ENCODE peak calls at places on chromosome 1, in five cellular contexts. T is astrocyte, A is Karpas-422, I is GM23248, Q is IMR-90. F is an unnamed sample.

GRCh38 chr1:60958001-60958400 is 124.4 kb upstream of the NFIA start:
- DNase-seq in T (no peak), A (no peak), I (no peak), Q (no peak), F (no peak)

GRCh38 chr1:186327331-186327730 is 47.7 kb downstream of the TPR start:
- DNase-seq in T (no peak), A (no peak), I (no peak), Q (no peak), F (no peak)

GRCh38 chr1:29521846-29522580 is 285.7 kb downstream of the PTPRU start:
- DNase-seq in T (no peak), A (no peak), I (no peak), Q (no peak), F (no peak)

GRCh38 chr1:216124382-216124781 is 298.9 kb downstream of the USH2A start:
- DNase-seq in T (no peak), A (no peak), I (no peak), Q (no peak), F (no peak)

GRCh38 chr1:8846263-8846662 is 28.8 kb upstream of the RERE start:
- DNase-seq in T (no peak), A (no peak), I (no peak), Q (no peak), F (no peak)

GRCh38 chr1:54403377-54403776 is 2.8 kb downstream of the SSBP3 start:
- DNase-seq in T (no peak), A (no peak), I (no peak), Q (no peak), F (no peak)

GRCh38 chr1:112675728-112676381 is 1.4 kb downstream of the MOV10 start:
- DNase-seq in T (no peak), A (no peak), I (no peak), Q (peak; percentile 35), F (peak; percentile 9)

GRCh38 chr1:94743866-94744265 is 76.3 kb upstream of the SLC44A3 start:
- DNase-seq in T (no peak), A (no peak), I (no peak), Q (peak; percentile 91), F (peak; percentile 73)

GRCh38 chr1:161171191-161171590 is 5.0 kb downstream of the PPOX start:
- DNase-seq in T (no peak), A (no peak), I (peak; percentile 36), Q (no peak), F (no peak)

GRCh38 chr1:28519946-28520725 is 14.3 kb downstream of the RCC1 start:
- DNase-seq in T (no peak), A (no peak), I (no peak), Q (no peak), F (no peak)

GRCh38 chr1:28518745-28519341 is 13.0 kb downstream of the RCC1 start:
- DNase-seq in T (no peak), A (peak; percentile 86), I (peak; percentile 54), Q (no peak), F (peak; percentile 20)

GRCh38 chr1:28516518-28516956 is 10.7 kb downstream of the RCC1 start:
- DNase-seq in T (peak; percentile 11), A (peak; percentile 70), I (peak; percentile 22), Q (no peak), F (no peak)

GRCh38 chr1:28517649-28517999 is 11.8 kb downstream of the RCC1 start:
- DNase-seq in T (no peak), A (no peak), I (peak; percentile 59), Q (peak; percentile 37), F (peak; percentile 43)

DNA sequence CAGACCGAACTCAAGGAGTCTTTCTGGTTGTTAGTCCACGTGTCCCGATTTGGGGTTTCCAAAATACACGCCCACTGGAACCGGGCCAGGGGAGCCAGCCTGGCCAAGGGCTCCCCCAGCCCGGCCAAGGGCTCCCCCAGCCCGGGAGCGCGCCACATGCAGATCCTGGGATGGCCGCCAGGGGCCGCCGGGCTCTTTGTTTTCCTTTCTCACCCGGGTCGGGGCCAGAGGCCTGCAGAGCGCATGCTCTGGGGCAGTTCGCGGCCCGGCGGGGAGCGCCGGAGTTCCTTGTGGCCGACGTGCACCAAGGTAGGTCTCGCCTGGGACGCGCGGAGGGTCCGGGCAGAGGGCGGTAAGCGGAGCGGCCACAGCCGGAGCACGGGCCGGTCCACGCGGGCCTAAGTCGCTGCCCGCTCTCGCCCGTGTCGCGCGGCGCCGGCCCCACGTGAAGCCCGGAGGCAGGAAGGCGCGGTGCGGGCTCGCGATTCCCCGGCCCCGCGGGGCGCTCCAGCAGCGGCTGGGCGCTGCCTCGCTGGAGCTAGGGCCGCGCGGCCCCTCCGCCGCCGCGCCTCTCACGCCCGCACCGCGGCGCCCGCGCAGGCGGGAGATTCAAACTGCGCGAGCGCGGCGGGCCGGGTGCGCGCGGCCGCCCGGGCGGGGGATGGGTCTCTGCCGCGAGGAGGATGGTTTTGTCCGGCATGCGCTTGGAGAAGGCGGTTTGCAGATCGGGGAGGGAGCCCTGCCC is 12.3 kb downstream of the RCC1 start:
- DNase-seq in T (peak; percentile 67), A (peak; percentile 96), I (peak; percentile 94), Q (peak; percentile 81), F (peak; percentile 83)
- H3K9ac ChIP-seq in T (peak overlapping the region; percentile 89), A (peak overlapping the region; percentile 88), I (peak overlapping the region; percentile 89), Q (peak overlapping the region; percentile 70), F (peak overlapping the region; percentile 81)

GRCh38 chr1:12142141-12142823 is 24.5 kb upstream of the TNFRSF1B start:
- DNase-seq in T (no peak), A (no peak), I (no peak), Q (no peak), F (no peak)

GRCh38 chr1:12144236-12144635 is 22.6 kb upstream of the TNFRSF1B start:
- DNase-seq in T (no peak), A (no peak), I (no peak), Q (no peak), F (no peak)

GRCh38 chr1:12144969-12145368 is 21.8 kb upstream of the TNFRSF1B start:
- DNase-seq in T (no peak), A (no peak), I (no peak), Q (no peak), F (no peak)

GRCh38 chr1:12142891-12143630 is 23.7 kb upstream of the TNFRSF1B start:
- DNase-seq in T (no peak), A (no peak), I (no peak), Q (no peak), F (no peak)

GRCh38 chr1:12143631-12144155 is 23.1 kb upstream of the TNFRSF1B start:
- DNase-seq in T (peak; percentile 95), A (no peak), I (peak; percentile 78), Q (peak; percentile 98), F (peak; percentile 96)
- H2AFZ ChIP-seq in T (peak overlapping the region; percentile 51), A (no peak overlapping the region), I (no peak overlapping the region), Q (peak overlapping the region; percentile 93), F (peak overlapping the region; percentile 78)

DNA sequence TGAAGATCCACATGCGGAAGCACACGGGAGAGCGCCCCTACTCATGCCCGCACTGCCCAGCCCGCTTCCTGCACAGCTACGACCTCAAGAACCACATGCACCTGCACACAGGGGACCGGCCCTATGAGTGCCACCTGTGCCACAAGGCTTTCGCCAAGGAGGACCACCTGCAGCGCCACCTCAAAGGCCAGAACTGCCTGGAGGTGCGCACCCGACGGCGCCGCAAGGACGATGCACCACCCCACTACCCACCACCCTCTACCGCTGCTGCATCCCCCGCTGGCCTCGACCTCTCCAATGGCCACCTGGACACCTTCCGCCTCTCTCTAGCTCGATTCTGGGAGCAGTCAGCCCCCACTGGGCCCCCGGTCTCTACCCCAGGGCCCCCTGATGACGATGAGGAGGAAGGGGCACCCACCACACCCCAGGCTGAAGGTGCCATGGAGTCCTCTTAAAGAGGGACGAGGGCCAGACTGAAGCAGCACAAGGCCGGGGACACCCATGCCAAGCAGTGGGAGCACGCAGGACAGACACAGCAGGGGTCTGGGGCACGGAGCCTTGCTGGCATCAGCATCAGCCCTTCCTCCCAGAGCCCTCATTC is 13.7 kb downstream of the ZBTB7B start:
- DNase-seq in T (no peak), A (no peak), I (no peak), Q (no peak), F (no peak)
- H3K9ac ChIP-seq in T (no peak overlapping the region), A (no peak overlapping the region), I (no peak overlapping the region), Q (no peak overlapping the region), F (no peak overlapping the region)

DNA sequence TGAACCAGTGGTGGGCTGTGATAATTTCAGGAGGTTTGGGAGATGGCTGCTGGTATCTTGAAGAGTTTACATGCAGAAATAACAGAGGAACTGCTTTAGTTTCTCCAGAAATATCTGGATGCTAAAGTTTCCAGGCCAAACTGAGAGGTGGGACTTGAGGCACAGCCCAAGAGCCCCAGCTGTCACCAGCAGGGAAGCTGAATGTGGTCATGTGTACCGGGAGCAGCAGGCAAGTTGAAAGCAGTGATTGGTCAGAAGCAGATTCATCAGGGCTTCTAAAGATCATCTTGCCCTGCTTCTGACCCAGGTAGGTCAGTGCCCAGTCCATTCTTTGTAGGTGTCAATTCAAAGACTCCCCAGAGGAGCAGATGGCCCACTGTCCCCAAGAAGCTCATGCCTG is 7.9 kb upstream of the RPTN start:
- DNase-seq in T (no peak), A (no peak), I (no peak), Q (no peak), F (no peak)
- H2AFZ ChIP-seq in T (no peak overlapping the region), A (no peak overlapping the region), I (no peak overlapping the region), Q (no peak overlapping the region), F (no peak overlapping the region)